ENCODE peak calls at places on chromosomes 12 and 14, in seven cellular contexts. O is NCI-H2081; L is GM19239; R is activated T-cell treated with anti-CD3 and anti-CD28 coated beads for 1 hour; K is posterior cingulate gyrus; T is amniotic stem cell; V is stimulated activated CD4-positive, alpha-beta T cell treated with anti-CD3 and anti-CD28 coated beads, Interleukin-2, amount 100 ng/mL, for 24 hours. B is an unnamed sample.
A peak's percentile ranks its signal among the peaks of the same experiment; 100 is the strongest.

GRCh38 chr12:31897791-31898503 is 61.3 kb upstream of the RESF1 start:
- DNase-seq in O (peak; percentile 45), L (no peak), R (no peak), K (no peak), T (no peak), V (peak; percentile 28), B (no peak)

GRCh38 chr14:104366931-104367810 is 212.4 kb upstream of the C14orf180 start:
- DNase-seq in O (no peak), L (no peak), R (no peak), K (no peak), T (no peak), V (no peak), B (no peak)

GRCh38 chr12:47707905-47708543 is 2.2 kb upstream of the RPAP3 start:
- DNase-seq in O (no peak), L (no peak), R (no peak), K (no peak), T (no peak), V (no peak), B (no peak)

GRCh38 chr12:53205747-53206146 is 1.3 kb downstream of the ITGB7 start:
- DNase-seq in O (no peak), L (peak; percentile 56), R (peak; percentile 35), K (no peak), T (peak; percentile 75), V (peak; percentile 79), B (no peak)

GRCh38 chr12:22543246-22544037 is 900 bp downstream of the C2CD5 start:
- DNase-seq in O (peak; percentile 77), L (no peak), R (peak; percentile 18), K (peak; percentile 52), T (no peak), V (peak; percentile 55), B (peak; percentile 83)

GRCh38 chr12:8562310-8562709 is 21.6 kb upstream of the CLEC4E start:
- DNase-seq in O (no peak), L (no peak), R (no peak), K (no peak), T (no peak), V (no peak), B (no peak)

GRCh38 chr12:64691793-64692583 is 67.2 kb downstream of the GNS start:
- DNase-seq in O (no peak), L (no peak), R (no peak), K (no peak), T (no peak), V (no peak), B (no peak)

GRCh38 chr12:103880299-103881142 is 39.5 kb upstream of the NT5DC3 start:
- DNase-seq in O (peak; percentile 94), L (no peak), R (no peak), K (no peak), T (no peak), V (no peak), B (peak; percentile 37)

GRCh38 chr14:66395300-66395699 is 90.9 kb upstream of the CCDC196 start:
- DNase-seq in O (no peak), L (no peak), R (no peak), K (no peak), T (no peak), V (no peak), B (no peak)

GRCh38 chr12:116278667-116279066 is 1.2 kb upstream of the MED13L start:
- DNase-seq in O (no peak), L (no peak), R (no peak), K (no peak), T (no peak), V (no peak), B (no peak)

GRCh38 chr14:59343585-59343984 is 121.6 kb downstream of the GPR135 start:
- DNase-seq in O (peak; percentile 54), L (no peak), R (no peak), K (no peak), T (no peak), V (no peak), B (no peak)

GRCh38 chr14:68625366-68626090 is 167.3 kb downstream of the ZFP36L1 start:
- DNase-seq in O (no peak), L (no peak), R (no peak), K (no peak), T (no peak), V (no peak), B (no peak)

GRCh38 chr12:110149104-110149660 is 25.0 kb downstream of the IFT81 start:
- DNase-seq in O (no peak), L (no peak), R (no peak), K (no peak), T (no peak), V (no peak), B (no peak)

GRCh38 chr14:98393527-98393926 is 878.5 kb downstream of the BCL11B start:
- DNase-seq in O (no peak), L (no peak), R (no peak), K (no peak), T (no peak), V (no peak), B (no peak)

GRCh38 chr14:35044939-35045797 is 904 bp upstream of the FAM177A1 start:
- DNase-seq in O (no peak), L (no peak), R (no peak), K (no peak), T (no peak), V (no peak), B (no peak)

GRCh38 chr12:58654021-58654420 is 266.3 kb downstream of the LRIG3 start:
- DNase-seq in O (no peak), L (no peak), R (no peak), K (no peak), T (no peak), V (no peak), B (no peak)

GRCh38 chr12:93571360-93571853 is 1.1 kb upstream of the SOCS2 start:
- DNase-seq in O (peak; percentile 53), L (no peak), R (peak; percentile 45), K (no peak), T (no peak), V (peak; percentile 70), B (peak; percentile 54)

GRCh38 chr12:119178544-119179334 is at the start of gene HSPB8:
- DNase-seq in O (no peak), L (no peak), R (no peak), K (peak; percentile 28), T (no peak), V (no peak), B (peak; percentile 60)

GRCh38 chr12:57864811-57865751 is 18.6 kb upstream of the CTDSP2 start:
- DNase-seq in O (no peak), L (peak; percentile 33), R (peak; percentile 51), K (no peak), T (peak; percentile 58), V (peak; percentile 73), B (peak; percentile 61)

GRCh38 chr12:118830251-118830650 is 151.1 kb upstream of the SRRM4 start:
- DNase-seq in O (no peak), L (no peak), R (no peak), K (no peak), T (no peak), V (no peak), B (no peak)

GRCh38 chr14:50775357-50775756 is 55.6 kb downstream of the NIN start:
- DNase-seq in O (no peak), L (no peak), R (no peak), K (no peak), T (peak; percentile 66), V (no peak), B (no peak)

GRCh38 chr12:89064780-89065179 is 287.5 kb downstream of the DUSP6 start:
- DNase-seq in O (no peak), L (no peak), R (no peak), K (no peak), T (peak; percentile 31), V (no peak), B (no peak)

B was measured in NCI-H774.